ENCODE peak calls at places on chromosomes 12 and 14, in six cellular contexts. X is neural progenitor cell, J is lung, I is K562, A is MM.1S, G is transverse colon. N is an unnamed sample. For H3K9me3, the result is how much of the 10 kb centered on the place peaks cover.

GRCh38 chr14:34701808-34702207 is 12.6 kb downstream of the CFL2 start:
- DNase-seq in G (no peak), I (no peak), J (no peak), X (no peak), A (no peak), N (no peak)

GRCh38 chr14:24362241-24362960 is 5.6 kb upstream of the NFATC4 start:
- DNase-seq in X (no peak), I (no peak), A (no peak), J (no peak), G (no peak), N (no peak)

GRCh38 chr14:99067141-99067920 is 204.7 kb downstream of the BCL11B start:
- DNase-seq in A (no peak), X (no peak), J (no peak), I (no peak), G (no peak), N (no peak)

GRCh38 chr12:117155278-117156060 is 34.8 kb downstream of the FBXO21 start:
- DNase-seq in X (peak), G (peak), A (peak), I (peak), J (peak), N (peak)

GRCh38 chr14:74566174-74567125 is 45.6 kb downstream of the LTBP2 start:
- DNase-seq in X (no peak), A (no peak), J (no peak), G (no peak), I (no peak), N (no peak)

GRCh38 chr14:94622653-94623421 is 10.6 kb downstream of the SERPINA3 start:
- DNase-seq in A (no peak), G (no peak), X (no peak), I (no peak), J (no peak), N (no peak)

GRCh38 chr12:13375583-13376413 is 179.3 kb downstream of the EMP1 start:
- DNase-seq in G (no peak), X (no peak), I (no peak), A (no peak), J (no peak), N (no peak)

GRCh38 chr12:10293570-10294227 is 14.0 kb upstream of the KLRD1 start:
- DNase-seq in G (no peak), I (no peak), J (no peak), X (no peak), A (no peak), N (no peak)

GRCh38 chr12:674272-674781 is 11.1 kb upstream of the NINJ2 start:
- DNase-seq in A (peak), X (no peak), J (no peak), I (no peak), G (no peak), N (peak)

GRCh38 chr12:118022728-118023109 is 6.2 kb downstream of the RFC5 start:
- DNase-seq in I (no peak), X (no peak), A (no peak), J (no peak), G (no peak), N (no peak)

GRCh38 chr14:60488175-60488574 is 2.3 kb upstream of the C14orf39 start:
- DNase-seq in A (no peak), J (no peak), G (no peak), X (no peak), I (no peak), N (no peak)

GRCh38 chr14:47619397-47619796 is 56.0 kb downstream of the MDGA2 start:
- DNase-seq in I (no peak), J (no peak), G (no peak), A (no peak), X (no peak), N (no peak)

GRCh38 chr12:28938581-28939301 is 210.3 kb upstream of the FAR2 start:
- DNase-seq in I (no peak), X (no peak), G (no peak), J (no peak), A (no peak), N (no peak)

GRCh38 chr12:12705833-12706520 is 10.0 kb upstream of the GPR19 start:
- DNase-seq in X (no peak), A (peak), J (no peak), G (peak), I (no peak), N (no peak)

GRCh38 chr12:30990316-30990715 is 63.8 kb downstream of the TSPAN11 start:
- DNase-seq in I (no peak), J (no peak), X (no peak), G (no peak), A (no peak), N (no peak)

GRCh38 chr14:89248430-89249295 is 168.4 kb downstream of the FOXN3 start:
- DNase-seq in J (no peak), A (no peak), I (no peak), G (no peak), X (no peak), N (no peak)

GRCh38 chr12:51827925-51828818 is 20.3 kb downstream of the FIGNL2 start:
- DNase-seq in G (peak), A (no peak), J (peak), X (no peak), I (no peak), N (no peak)

GRCh38 chr14:80535171-80535570 is 323.9 kb upstream of the DIO2 start:
- DNase-seq in A (no peak), I (no peak), G (no peak), J (no peak), X (no peak), N (peak)

DNA sequence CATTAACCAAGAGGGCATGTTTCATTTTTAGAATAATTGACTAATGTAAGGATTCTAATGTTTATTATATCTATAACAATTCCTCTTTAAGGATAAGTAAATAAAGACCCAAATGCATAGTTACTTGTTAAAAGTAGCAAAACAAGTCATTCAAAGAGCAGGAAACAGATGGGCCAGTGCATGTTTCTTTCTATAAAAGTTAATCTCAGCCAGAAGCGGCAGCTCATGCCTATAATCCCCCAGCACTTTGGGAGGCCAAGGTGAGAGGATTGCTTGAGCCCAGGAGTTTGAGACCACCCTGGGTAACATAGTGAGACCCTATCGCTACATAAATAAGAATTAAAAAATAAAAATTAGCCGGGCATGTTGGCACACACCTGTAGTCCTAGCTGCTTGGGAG is 391.0 kb upstream of the RGS6 start:
- DNase-seq in X (no peak), A (no peak), J (no peak), G (no peak), I (no peak), N (no peak)
- H3K27ac ChIP-seq in X (no peak), A (no peak), J (no peak), G (no peak), I (no peak), N (no peak)

DNA sequence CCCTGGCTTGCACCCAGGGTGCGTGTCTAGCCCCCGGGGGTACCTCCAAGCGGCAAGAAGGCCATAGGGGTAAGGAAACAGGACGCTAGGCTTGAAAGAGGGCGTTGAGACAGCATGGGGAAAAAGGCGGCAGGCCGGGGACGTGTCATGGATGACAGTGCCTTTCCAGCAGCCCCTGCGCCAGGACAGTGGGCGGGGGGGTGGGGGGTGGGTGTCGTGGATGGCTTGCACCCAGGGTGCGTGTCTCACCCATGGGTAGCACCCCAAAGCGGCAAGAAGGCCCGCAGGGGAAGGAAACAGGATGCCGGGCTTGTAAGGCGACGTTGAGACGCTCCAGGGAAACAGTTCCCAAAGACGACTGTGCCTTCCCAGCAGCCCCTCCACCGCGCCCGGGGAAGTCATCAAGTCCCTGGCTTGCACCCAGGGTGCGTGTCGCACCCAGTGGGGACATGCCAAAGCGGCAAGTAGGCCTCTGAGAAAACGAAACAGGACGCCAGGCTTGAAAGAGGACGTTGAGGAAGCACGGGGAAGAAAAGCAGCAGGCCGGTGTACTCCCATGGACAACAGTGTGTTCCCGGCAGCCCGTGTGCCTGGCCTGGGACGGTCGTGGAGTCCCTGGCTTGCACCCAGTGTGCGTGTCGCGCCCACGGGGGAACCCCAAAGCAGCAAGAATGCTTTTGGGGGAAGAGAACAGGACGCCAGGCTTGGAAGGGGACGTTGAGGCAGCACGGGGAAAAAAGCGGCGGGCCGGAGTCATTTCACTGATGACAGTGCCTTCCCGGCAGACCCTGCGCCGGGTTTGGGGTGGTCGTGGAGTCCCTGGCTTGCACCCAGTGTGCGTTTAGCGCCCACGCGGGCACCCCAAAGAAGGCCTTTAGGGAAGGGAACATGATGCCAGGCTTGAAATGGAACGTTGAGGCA is 163.5 kb upstream of the ALG10B start:
- DNase-seq in J (no peak), G (no peak), X (no peak), I (no peak), A (no peak), N (no peak)
- H3K9me3 ChIP-seq in J (under half), G (under half), X (under half), I (under half), A (under half), N (under half)

GRCh38 chr12:42099433-42099832 is 45.2 kb downstream of the GXYLT1 start:
- DNase-seq in X (no peak), J (no peak), G (no peak), I (no peak), A (no peak), N (no peak)

GRCh38 chr12:42094277-42094676 is 50.4 kb downstream of the GXYLT1 start:
- DNase-seq in X (no peak), J (no peak), G (no peak), A (no peak), I (no peak), N (no peak)

GRCh38 chr12:42102720-42103119 is 42.0 kb downstream of the GXYLT1 start:
- DNase-seq in A (no peak), J (no peak), I (no peak), G (no peak), X (no peak), N (no peak)

GRCh38 chr12:42103155-42103554 is 41.5 kb downstream of the GXYLT1 start:
- DNase-seq in I (no peak), J (no peak), G (no peak), A (no peak), X (no peak), N (no peak)

GRCh38 chr12:42097971-42098370 is 46.7 kb downstream of the GXYLT1 start:
- DNase-seq in G (no peak), I (no peak), X (no peak), J (no peak), A (peak), N (no peak)
- H3K27ac ChIP-seq in G (no peak), I (peak), X (no peak), J (no peak), A (peak), N (peak)

GRCh38 chr12:34339922-34340321 is 317.6 kb downstream of the ALG10 start:
- DNase-seq in J (no peak), G (no peak), A (no peak), X (no peak), I (no peak), N (no peak)
- H3K9me3 ChIP-seq in J (under half), G (under half), A (under half), X (under half), I (under half), N (under half)

DNA sequence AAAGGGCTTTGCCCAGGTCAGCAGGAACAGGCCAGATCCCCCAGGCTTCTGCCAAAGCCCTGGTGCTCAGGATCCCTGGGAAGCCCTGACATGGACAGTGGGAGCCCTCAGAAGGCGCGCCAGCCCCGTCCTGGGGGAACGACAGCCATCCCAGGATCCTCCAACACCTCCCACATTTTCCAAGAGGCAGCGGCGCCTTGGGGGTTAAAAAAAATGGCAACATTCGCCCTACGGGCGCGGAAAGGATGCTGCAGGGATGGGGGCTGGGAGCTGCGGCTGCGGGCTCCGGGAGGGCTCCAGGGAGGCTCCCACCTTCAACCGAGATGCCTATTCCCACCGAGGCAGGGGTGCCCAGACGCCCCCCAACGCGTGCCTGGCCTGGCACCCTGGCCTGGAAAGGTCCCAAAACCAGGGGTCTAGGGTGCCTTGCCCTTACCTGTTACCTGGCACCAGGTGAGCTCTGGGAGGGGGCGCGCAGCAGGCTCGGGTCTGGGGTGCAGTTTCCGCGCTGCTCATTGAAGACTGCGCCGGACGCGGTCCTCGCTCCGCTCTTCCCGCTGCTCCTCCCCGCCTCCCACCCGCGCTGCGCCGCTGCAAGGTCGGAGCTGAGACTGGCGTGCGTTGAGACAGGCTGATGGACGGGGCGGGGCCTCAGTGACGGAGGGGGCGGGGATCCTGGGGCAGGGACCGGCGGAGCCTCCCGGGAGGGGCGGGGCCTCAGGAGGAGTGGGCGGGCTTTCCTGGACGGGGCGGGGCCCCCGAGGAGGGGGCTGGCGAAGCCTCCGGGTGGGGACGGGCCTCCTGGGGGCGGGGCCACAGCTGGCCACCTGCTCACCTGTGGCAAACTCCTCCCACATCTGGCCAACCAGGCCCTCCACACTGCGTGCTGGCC is at the start of gene ABCB9:
- DNase-seq in J (peak), G (peak), I (peak), A (peak), X (peak), N (peak)
- H3K27ac ChIP-seq in J (peak), G (peak), I (peak), A (no peak), X (no peak), N (no peak)

GRCh38 chr14:82419933-82420332 is 886.3 kb upstream of the SEL1L start:
- DNase-seq in X (no peak), J (no peak), A (no peak), I (no peak), G (no peak), N (no peak)

GRCh38 chr14:82410064-82410463 is 876.4 kb upstream of the SEL1L start:
- DNase-seq in J (no peak), X (no peak), I (no peak), G (no peak), A (no peak), N (no peak)

GRCh38 chr14:82411373-82411772 is 877.7 kb upstream of the SEL1L start:
- DNase-seq in A (no peak), G (no peak), J (no peak), X (no peak), I (no peak), N (no peak)

GRCh38 chr14:82412545-82412944 is 878.9 kb upstream of the SEL1L start:
- DNase-seq in I (no peak), J (no peak), X (no peak), A (no peak), G (no peak), N (no peak)

GRCh38 chr14:82414853-82415539 is 881.3 kb upstream of the SEL1L start:
- DNase-seq in X (no peak), G (no peak), A (peak), I (no peak), J (no peak), N (no peak)
- H3K9me3 ChIP-seq in X (under half), G (under half), A (under half), I (under half), J (under half), N (half or more)

GRCh38 chr12:39442895-39443703 is at the start of gene KIF21A:
- DNase-seq in I (peak), G (peak), A (peak), J (peak), X (peak), N (peak)

GRCh38 chr12:39441963-39442894 is 691 bp downstream of the KIF21A start:
- DNase-seq in X (peak), A (peak), I (peak), J (peak), G (no peak), N (peak)

GRCh38 chr12:39440101-39440500 is 2.8 kb downstream of the KIF21A start:
- DNase-seq in I (no peak), G (no peak), J (no peak), X (no peak), A (no peak), N (no peak)

GRCh38 chr12:39440781-39441180 is 2.1 kb downstream of the KIF21A start:
- DNase-seq in J (no peak), G (no peak), X (peak), I (no peak), A (no peak), N (no peak)

DNA sequence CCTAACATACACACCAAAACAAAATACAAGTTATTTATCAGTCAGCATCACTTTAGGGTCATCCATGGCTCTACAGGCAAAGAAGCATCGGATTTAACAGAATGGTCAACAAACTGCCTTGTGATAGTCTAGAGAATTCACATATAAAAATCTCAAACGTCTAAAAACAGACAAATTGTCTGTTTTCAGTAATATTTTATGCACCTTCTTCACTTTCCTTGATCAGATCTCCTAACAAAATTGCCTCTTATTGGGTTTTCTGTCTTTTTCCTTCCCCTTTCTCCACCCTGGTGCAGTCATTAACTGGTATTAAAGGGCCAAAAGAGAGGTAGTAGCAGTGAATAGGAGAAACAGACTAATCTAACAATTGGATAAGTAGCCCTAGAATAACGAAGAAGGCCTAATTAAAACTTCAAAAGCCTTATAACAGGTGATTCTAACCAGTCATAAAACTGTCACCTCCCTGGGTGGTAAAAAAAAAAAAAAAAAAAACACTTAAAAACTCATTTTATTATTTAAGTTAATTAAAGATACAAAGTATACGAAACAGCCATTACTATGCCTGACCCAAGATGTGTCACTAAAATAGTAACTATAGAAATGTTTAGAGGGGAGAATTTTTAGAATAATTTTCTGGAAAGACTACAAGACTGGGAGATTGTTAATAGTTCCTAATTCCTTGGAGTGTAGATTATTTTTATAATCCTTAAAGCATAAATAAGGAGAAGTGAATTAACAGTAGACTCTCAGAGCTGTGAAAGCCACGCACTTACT is 1.5 kb downstream of the KIF21A start:
- DNase-seq in J (no peak), X (no peak), A (no peak), G (no peak), I (no peak), N (no peak)
- H3K27ac ChIP-seq in J (no peak), X (no peak), A (no peak), G (peak), I (peak), N (no peak)

GRCh38 chr14:27077181-27077738 is 479.4 kb upstream of the NOVA1 start:
- DNase-seq in A (no peak), X (no peak), G (no peak), I (no peak), J (no peak), N (no peak)
- H3K9me3 ChIP-seq in A (under half), X (under half), G (under half), I (under half), J (under half), N (half or more)

N was measured in Karpas-422.